ENCODE peak calls at places on chromosomes 4 and X, in four cellular contexts. One of them, this sample, is unnamed.

GRCh38 chr4:185017964-185018772 is at the start of gene HELT:
- DNase-seq in activated CD8-positive, alpha-beta memory T cell treated with anti-CD3 and anti-CD28 coated beads for 48 hours: no peak
- DNase-seq in endodermal cell: peak
- DNase-seq in GM04504: no peak
- DNase-seq in this sample: no peak

GRCh38 chr4:188941524-188942109 is 802.4 kb downstream of the TRIML1 start:
- DNase-seq in activated CD8-positive, alpha-beta memory T cell treated with anti-CD3 and anti-CD28 coated beads for 48 hours: no peak
- DNase-seq in endodermal cell: no peak
- DNase-seq in GM04504: peak
- DNase-seq in this sample: peak

GRCh38 chr4:76279462-76279861 is 27.1 kb upstream of the STBD1 start:
- DNase-seq in activated CD8-positive, alpha-beta memory T cell treated with anti-CD3 and anti-CD28 coated beads for 48 hours: no peak
- DNase-seq in endodermal cell: no peak
- DNase-seq in GM04504: no peak
- DNase-seq in this sample: no peak

GRCh38 chr4:141480950-141481349 is 155.4 kb upstream of the IL15 start:
- DNase-seq in activated CD8-positive, alpha-beta memory T cell treated with anti-CD3 and anti-CD28 coated beads for 48 hours: no peak
- DNase-seq in endodermal cell: no peak
- DNase-seq in GM04504: no peak
- DNase-seq in this sample: no peak

GRCh38 chr4:2799971-2800690 is 7.2 kb downstream of the SH3BP2 start:
- DNase-seq in activated CD8-positive, alpha-beta memory T cell treated with anti-CD3 and anti-CD28 coated beads for 48 hours: no peak
- DNase-seq in endodermal cell: no peak
- DNase-seq in GM04504: no peak
- DNase-seq in this sample: no peak

GRCh38 chrX:140317462-140317861 is 187.4 kb downstream of the SOX3 start:
- DNase-seq in activated CD8-positive, alpha-beta memory T cell treated with anti-CD3 and anti-CD28 coated beads for 48 hours: no peak
- DNase-seq in endodermal cell: no peak
- DNase-seq in GM04504: no peak
- DNase-seq in this sample: no peak

GRCh38 chrX:134692233-134692632 is 34.0 kb upstream of the PLAC1 start:
- DNase-seq in activated CD8-positive, alpha-beta memory T cell treated with anti-CD3 and anti-CD28 coated beads for 48 hours: no peak
- DNase-seq in endodermal cell: no peak
- DNase-seq in GM04504: no peak
- DNase-seq in this sample: no peak

GRCh38 chr4:80268081-80268823 is 1.8 kb downstream of the FGF5 start:
- DNase-seq in activated CD8-positive, alpha-beta memory T cell treated with anti-CD3 and anti-CD28 coated beads for 48 hours: no peak
- DNase-seq in endodermal cell: peak
- DNase-seq in GM04504: no peak
- DNase-seq in this sample: no peak

GRCh38 chr4:28310926-28311325 is 1450.3 kb downstream of the STIM2 start:
- DNase-seq in activated CD8-positive, alpha-beta memory T cell treated with anti-CD3 and anti-CD28 coated beads for 48 hours: no peak
- DNase-seq in endodermal cell: no peak
- DNase-seq in GM04504: no peak
- DNase-seq in this sample: no peak

This sample was measured in AG04449.